ENCODE peak calls at places on chromosomes 6 and 20, in six cellular contexts. One of them, this sample, is unnamed.

GRCh38 chr6:125307150-125307838 is 5.5 kb upstream of the HDDC2 start:
- DNase-seq in pancreas: no peak
- DNase-seq in naive thymus-derived CD4-positive, alpha-beta T cell: no peak
- DNase-seq in lower lobe of right lung: no peak
- DNase-seq in heart left ventricle: no peak
- DNase-seq in left ventricle myocardium inferior: no peak
- DNase-seq in this sample: no peak

GRCh38 chr6:62614442-62614841 is 328.4 kb upstream of the KHDRBS2 start:
- DNase-seq in lower lobe of right lung: no peak
- DNase-seq in pancreas: no peak
- DNase-seq in naive thymus-derived CD4-positive, alpha-beta T cell: no peak
- DNase-seq in heart left ventricle: no peak
- DNase-seq in left ventricle myocardium inferior: no peak
- DNase-seq in this sample: no peak

GRCh38 chr6:142518126-142518525 is 216.3 kb downstream of the ADGRG6 start:
- DNase-seq in pancreas: no peak
- DNase-seq in lower lobe of right lung: no peak
- DNase-seq in naive thymus-derived CD4-positive, alpha-beta T cell: no peak
- DNase-seq in left ventricle myocardium inferior: no peak
- DNase-seq in heart left ventricle: no peak
- DNase-seq in this sample: no peak

GRCh38 chr6:105806486-105806920 is 279.6 kb upstream of the PRDM1 start:
- DNase-seq in heart left ventricle: no peak
- DNase-seq in lower lobe of right lung: no peak
- DNase-seq in left ventricle myocardium inferior: no peak
- DNase-seq in pancreas: no peak
- DNase-seq in naive thymus-derived CD4-positive, alpha-beta T cell: no peak
- DNase-seq in this sample: no peak

GRCh38 chr6:47680056-47680455 is 18.3 kb upstream of the ADGRF4 start:
- DNase-seq in heart left ventricle: no peak
- DNase-seq in left ventricle myocardium inferior: no peak
- DNase-seq in naive thymus-derived CD4-positive, alpha-beta T cell: no peak
- DNase-seq in lower lobe of right lung: no peak
- DNase-seq in pancreas: no peak
- DNase-seq in this sample: no peak

GRCh38 chr6:125952764-125953501 is 3.6 kb upstream of the HINT3 start:
- DNase-seq in naive thymus-derived CD4-positive, alpha-beta T cell: no peak
- DNase-seq in left ventricle myocardium inferior: no peak
- DNase-seq in pancreas: no peak
- DNase-seq in lower lobe of right lung: peak; percentile 48
- DNase-seq in heart left ventricle: no peak
- DNase-seq in this sample: no peak

GRCh38 chr6:114364295-114364694 is 21.5 kb upstream of the HS3ST5 start:
- DNase-seq in naive thymus-derived CD4-positive, alpha-beta T cell: no peak
- DNase-seq in pancreas: no peak
- DNase-seq in left ventricle myocardium inferior: no peak
- DNase-seq in heart left ventricle: no peak
- DNase-seq in lower lobe of right lung: no peak
- DNase-seq in this sample: no peak

GRCh38 chr6:110323004-110323657 is 35.0 kb downstream of the METTL24 start:
- DNase-seq in lower lobe of right lung: no peak
- DNase-seq in pancreas: no peak
- DNase-seq in naive thymus-derived CD4-positive, alpha-beta T cell: no peak
- DNase-seq in heart left ventricle: no peak
- DNase-seq in left ventricle myocardium inferior: no peak
- DNase-seq in this sample: no peak

GRCh38 chr6:152313542-152314482 is 323.4 kb downstream of the SYNE1 start:
- DNase-seq in left ventricle myocardium inferior: no peak
- DNase-seq in pancreas: no peak
- DNase-seq in heart left ventricle: no peak
- DNase-seq in lower lobe of right lung: no peak
- DNase-seq in naive thymus-derived CD4-positive, alpha-beta T cell: no peak
- DNase-seq in this sample: no peak

GRCh38 chr6:7264686-7265384 is 48.2 kb downstream of the SSR1 start:
- DNase-seq in naive thymus-derived CD4-positive, alpha-beta T cell: no peak
- DNase-seq in left ventricle myocardium inferior: no peak
- DNase-seq in pancreas: no peak
- DNase-seq in lower lobe of right lung: no peak
- DNase-seq in heart left ventricle: no peak
- DNase-seq in this sample: no peak

GRCh38 chr6:134372603-134373281 is 54.8 kb upstream of the SGK1 start:
- DNase-seq in lower lobe of right lung: peak; percentile 68
- DNase-seq in heart left ventricle: no peak
- DNase-seq in naive thymus-derived CD4-positive, alpha-beta T cell: no peak
- DNase-seq in pancreas: no peak
- DNase-seq in left ventricle myocardium inferior: peak; percentile 32
- DNase-seq in this sample: no peak

GRCh38 chr6:156359912-156360311 is 417.3 kb upstream of the ARID1B start:
- DNase-seq in naive thymus-derived CD4-positive, alpha-beta T cell: no peak
- DNase-seq in pancreas: no peak
- DNase-seq in left ventricle myocardium inferior: no peak
- DNase-seq in lower lobe of right lung: no peak
- DNase-seq in heart left ventricle: no peak
- DNase-seq in this sample: no peak

GRCh38 chr6:138896104-138896756 is 91.8 kb downstream of the REPS1 start:
- DNase-seq in heart left ventricle: no peak
- DNase-seq in pancreas: no peak
- DNase-seq in lower lobe of right lung: no peak
- DNase-seq in left ventricle myocardium inferior: no peak
- DNase-seq in naive thymus-derived CD4-positive, alpha-beta T cell: no peak
- DNase-seq in this sample: no peak

GRCh38 chr6:47729019-47729418 is 30.6 kb downstream of the ADGRF4 start:
- DNase-seq in naive thymus-derived CD4-positive, alpha-beta T cell: no peak
- DNase-seq in heart left ventricle: no peak
- DNase-seq in pancreas: no peak
- DNase-seq in left ventricle myocardium inferior: no peak
- DNase-seq in lower lobe of right lung: no peak
- DNase-seq in this sample: no peak

GRCh38 chr6:26249709-26249958 is 115.4 kb upstream of the BTN3A2 start:
- DNase-seq in naive thymus-derived CD4-positive, alpha-beta T cell: no peak
- DNase-seq in heart left ventricle: no peak
- DNase-seq in left ventricle myocardium inferior: no peak
- DNase-seq in lower lobe of right lung: no peak
- DNase-seq in pancreas: no peak
- DNase-seq in this sample: no peak

GRCh38 chr6:9875605-9876353 is 539.1 kb downstream of the TFAP2A start:
- DNase-seq in left ventricle myocardium inferior: no peak
- DNase-seq in naive thymus-derived CD4-positive, alpha-beta T cell: no peak
- DNase-seq in heart left ventricle: no peak
- DNase-seq in pancreas: no peak
- DNase-seq in lower lobe of right lung: no peak
- DNase-seq in this sample: no peak

GRCh38 chr6:12097791-12098190 is 85.7 kb downstream of the HIVEP1 start:
- DNase-seq in lower lobe of right lung: no peak
- DNase-seq in pancreas: no peak
- DNase-seq in naive thymus-derived CD4-positive, alpha-beta T cell: no peak
- DNase-seq in left ventricle myocardium inferior: no peak
- DNase-seq in heart left ventricle: no peak
- DNase-seq in this sample: no peak

GRCh38 chr20:34583524-34583923 is 25.0 kb downstream of the MAP1LC3A start:
- DNase-seq in heart left ventricle: peak; percentile 42
- DNase-seq in lower lobe of right lung: no peak
- DNase-seq in pancreas: no peak
- DNase-seq in left ventricle myocardium inferior: peak; percentile 39
- DNase-seq in naive thymus-derived CD4-positive, alpha-beta T cell: no peak
- DNase-seq in this sample: no peak

GRCh38 chr20:34580588-34580940 is 22.0 kb downstream of the MAP1LC3A start:
- DNase-seq in pancreas: no peak
- DNase-seq in lower lobe of right lung: no peak
- DNase-seq in left ventricle myocardium inferior: no peak
- DNase-seq in heart left ventricle: no peak
- DNase-seq in naive thymus-derived CD4-positive, alpha-beta T cell: no peak
- DNase-seq in this sample: no peak

GRCh38 chr20:34582911-34583310 is 24.4 kb downstream of the MAP1LC3A start:
- DNase-seq in heart left ventricle: no peak
- DNase-seq in naive thymus-derived CD4-positive, alpha-beta T cell: no peak
- DNase-seq in lower lobe of right lung: no peak
- DNase-seq in left ventricle myocardium inferior: no peak
- DNase-seq in pancreas: no peak
- DNase-seq in this sample: no peak

GRCh38 chr20:34581341-34582189 is 23.0 kb downstream of the MAP1LC3A start:
- DNase-seq in pancreas: no peak
- DNase-seq in naive thymus-derived CD4-positive, alpha-beta T cell: no peak
- DNase-seq in left ventricle myocardium inferior: peak; percentile 42
- DNase-seq in heart left ventricle: no peak
- DNase-seq in lower lobe of right lung: no peak
- DNase-seq in this sample: no peak

DNA sequence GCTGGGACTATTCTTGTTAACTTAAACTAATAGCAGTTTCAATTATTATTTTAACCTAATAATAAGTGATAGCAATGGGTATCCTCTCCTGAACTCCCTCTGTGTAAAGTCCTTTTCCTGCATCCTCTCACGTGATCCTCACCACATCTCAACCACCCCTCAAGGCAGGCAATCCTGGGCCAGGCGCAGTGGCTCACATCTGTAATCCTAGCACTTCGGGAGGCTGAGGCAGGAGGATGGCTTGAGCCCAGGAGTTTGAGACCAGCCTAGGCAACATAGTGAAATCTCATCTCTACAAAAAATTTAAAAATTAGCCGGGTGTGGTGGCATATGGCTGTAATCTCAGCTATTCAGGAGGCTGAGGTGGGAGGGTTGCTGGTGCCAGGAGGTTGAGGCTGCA is 23.7 kb downstream of the MAP1LC3A start:
- DNase-seq in naive thymus-derived CD4-positive, alpha-beta T cell: no peak
- DNase-seq in left ventricle myocardium inferior: no peak
- DNase-seq in heart left ventricle: no peak
- DNase-seq in lower lobe of right lung: no peak
- DNase-seq in pancreas: no peak
- DNase-seq in this sample: no peak
- H3K27ac ChIP-seq in naive thymus-derived CD4-positive, alpha-beta T cell: no peak overlapping the region
- H3K27ac ChIP-seq in left ventricle myocardium inferior: peak overlapping the region; percentile 94
- H3K27ac ChIP-seq in heart left ventricle: peak overlapping the region; percentile 55
- H3K27ac ChIP-seq in lower lobe of right lung: peak overlapping the region; percentile 42
- H3K27ac ChIP-seq in pancreas: no peak overlapping the region
- H3K27ac ChIP-seq in this sample: peak overlapping the region; percentile 79

DNA sequence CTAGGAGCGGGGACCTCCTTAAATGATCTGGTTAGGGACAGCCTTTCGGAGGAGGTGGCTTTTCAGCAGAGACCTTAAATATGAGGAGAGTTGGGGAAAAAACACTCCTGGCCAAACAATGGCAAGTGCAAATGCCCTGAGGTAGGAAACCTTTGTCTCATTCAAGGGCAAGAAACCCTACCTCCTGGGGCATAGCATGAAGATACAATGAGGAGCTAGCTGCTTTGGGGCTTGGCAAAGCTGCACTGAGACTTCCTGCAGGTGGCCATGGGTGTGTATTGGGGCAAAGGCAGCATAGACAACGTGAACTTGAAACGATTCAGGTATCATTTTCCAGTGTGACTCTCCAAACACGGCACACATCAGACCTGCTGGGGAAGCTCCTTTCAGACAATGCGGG is 30.7 kb downstream of the PMEPA1 start:
- DNase-seq in heart left ventricle: no peak
- DNase-seq in naive thymus-derived CD4-positive, alpha-beta T cell: no peak
- DNase-seq in left ventricle myocardium inferior: no peak
- DNase-seq in pancreas: no peak
- DNase-seq in lower lobe of right lung: no peak
- DNase-seq in this sample: no peak
- H3K9me3 ChIP-seq in heart left ventricle: no peaks in the 10 kb centered on the region
- H3K9me3 ChIP-seq in naive thymus-derived CD4-positive, alpha-beta T cell: no peaks in the 10 kb centered on the region
- H3K9me3 ChIP-seq in left ventricle myocardium inferior: no peaks in the 10 kb centered on the region
- H3K9me3 ChIP-seq in pancreas: no peaks in the 10 kb centered on the region
- H3K9me3 ChIP-seq in lower lobe of right lung: no peaks in the 10 kb centered on the region
- H3K9me3 ChIP-seq in this sample: no peaks in the 10 kb centered on the region

GRCh38 chr20:44958276-44958675 is 1.9 kb downstream of the TOMM34 start:
- DNase-seq in left ventricle myocardium inferior: no peak
- DNase-seq in naive thymus-derived CD4-positive, alpha-beta T cell: no peak
- DNase-seq in pancreas: no peak
- DNase-seq in lower lobe of right lung: no peak
- DNase-seq in heart left ventricle: no peak
- DNase-seq in this sample: no peak
- H3K27ac ChIP-seq in left ventricle myocardium inferior: no peak overlapping the region
- H3K27ac ChIP-seq in naive thymus-derived CD4-positive, alpha-beta T cell: no peak overlapping the region
- H3K27ac ChIP-seq in pancreas: no peak overlapping the region
- H3K27ac ChIP-seq in lower lobe of right lung: no peak overlapping the region
- H3K27ac ChIP-seq in heart left ventricle: no peak overlapping the region
- H3K27ac ChIP-seq in this sample: no peak overlapping the region

GRCh38 chr20:15257471-15257870 is 920.1 kb upstream of the FLRT3 start:
- DNase-seq in heart left ventricle: no peak
- DNase-seq in pancreas: no peak
- DNase-seq in lower lobe of right lung: no peak
- DNase-seq in naive thymus-derived CD4-positive, alpha-beta T cell: no peak
- DNase-seq in left ventricle myocardium inferior: no peak
- DNase-seq in this sample: no peak

GRCh38 chr20:15252289-15252688 is 914.9 kb upstream of the FLRT3 start:
- DNase-seq in naive thymus-derived CD4-positive, alpha-beta T cell: no peak
- DNase-seq in pancreas: no peak
- DNase-seq in heart left ventricle: no peak
- DNase-seq in lower lobe of right lung: no peak
- DNase-seq in left ventricle myocardium inferior: no peak
- DNase-seq in this sample: no peak

GRCh38 chr20:15248618-15249395 is 911.4 kb upstream of the FLRT3 start:
- DNase-seq in heart left ventricle: no peak
- DNase-seq in pancreas: no peak
- DNase-seq in lower lobe of right lung: no peak
- DNase-seq in left ventricle myocardium inferior: no peak
- DNase-seq in naive thymus-derived CD4-positive, alpha-beta T cell: no peak
- DNase-seq in this sample: no peak

GRCh38 chr20:15257071-15257470 is 919.7 kb upstream of the FLRT3 start:
- DNase-seq in pancreas: no peak
- DNase-seq in lower lobe of right lung: no peak
- DNase-seq in naive thymus-derived CD4-positive, alpha-beta T cell: no peak
- DNase-seq in left ventricle myocardium inferior: no peak
- DNase-seq in heart left ventricle: no peak
- DNase-seq in this sample: no peak

GRCh38 chr20:15253431-15253830 is 916.0 kb upstream of the FLRT3 start:
- DNase-seq in left ventricle myocardium inferior: no peak
- DNase-seq in pancreas: no peak
- DNase-seq in lower lobe of right lung: no peak
- DNase-seq in naive thymus-derived CD4-positive, alpha-beta T cell: no peak
- DNase-seq in heart left ventricle: no peak
- DNase-seq in this sample: no peak
- H3K9me3 ChIP-seq in left ventricle myocardium inferior: no peaks in the 10 kb centered on the region
- H3K9me3 ChIP-seq in pancreas: no peaks in the 10 kb centered on the region
- H3K9me3 ChIP-seq in lower lobe of right lung: no peaks in the 10 kb centered on the region
- H3K9me3 ChIP-seq in naive thymus-derived CD4-positive, alpha-beta T cell: no peaks in the 10 kb centered on the region
- H3K9me3 ChIP-seq in heart left ventricle: no peaks in the 10 kb centered on the region
- H3K9me3 ChIP-seq in this sample: no peaks in the 10 kb centered on the region

GRCh38 chr20:17678886-17679285 is 3.2 kb downstream of the RRBP1 start:
- DNase-seq in pancreas: no peak
- DNase-seq in left ventricle myocardium inferior: no peak
- DNase-seq in naive thymus-derived CD4-positive, alpha-beta T cell: no peak
- DNase-seq in heart left ventricle: no peak
- DNase-seq in lower lobe of right lung: no peak
- DNase-seq in this sample: no peak
- H3K27ac ChIP-seq in pancreas: no peak overlapping the region
- H3K27ac ChIP-seq in left ventricle myocardium inferior: no peak overlapping the region
- H3K27ac ChIP-seq in naive thymus-derived CD4-positive, alpha-beta T cell: no peak overlapping the region
- H3K27ac ChIP-seq in heart left ventricle: no peak overlapping the region
- H3K27ac ChIP-seq in lower lobe of right lung: peak overlapping the region; percentile 96
- H3K27ac ChIP-seq in this sample: no peak overlapping the region

This sample was measured in SK-N-MC.